ENCODE peak calls at places on chromosomes 2 and 18, in four cellular contexts. G, H, R and S are unnamed samples.

GRCh38 chr2:10861765-10862164 is 49.2 kb upstream of the PDIA6 start:
- DNase-seq in G (no peak), H (no peak), R (no peak), S (no peak)

GRCh38 chr2:208792766-208793165 is 386.2 kb downstream of the PTH2R start:
- DNase-seq in G (no peak), H (no peak), R (no peak), S (no peak)

GRCh38 chr2:55093381-55093780 is 43.1 kb upstream of the RTN4 start:
- DNase-seq in G (no peak), H (peak), R (no peak), S (no peak)

GRCh38 chr2:16007167-16007934 is 67.0 kb downstream of the MYCN start:
- DNase-seq in G (no peak), H (no peak), R (no peak), S (no peak)

GRCh38 chr18:60163622-60164021 is 209.0 kb downstream of the MC4R start:
- DNase-seq in G (no peak), H (no peak), R (no peak), S (no peak)

GRCh38 chr2:188798159-188798558 is 176.0 kb upstream of the COL3A1 start:
- DNase-seq in G (no peak), H (peak), R (no peak), S (no peak)

GRCh38 chr2:9797086-9797485 is 46.2 kb upstream of the TAF1B start:
- DNase-seq in G (no peak), H (no peak), R (no peak), S (no peak)

GRCh38 chr18:21448301-21448700 is 152.2 kb downstream of the ESCO1 start:
- DNase-seq in G (no peak), H (no peak), R (no peak), S (no peak)

GRCh38 chr2:204074434-204074833 is 137.9 kb downstream of the ICOS start:
- DNase-seq in G (no peak), H (no peak), R (no peak), S (no peak)

GRCh38 chr2:65198737-65199136 is 28.9 kb upstream of the ACTR2 start:
- DNase-seq in G (no peak), H (peak), R (peak), S (no peak)

GRCh38 chr2:72745679-72746368 is 80.0 kb downstream of the EXOC6B start:
- DNase-seq in G (peak), H (peak), R (no peak), S (no peak)

GRCh38 chr2:172564376-172564775 is 8.5 kb downstream of the PDK1 start:
- DNase-seq in G (no peak), H (no peak), R (no peak), S (no peak)

GRCh38 chr2:127158614-127159290 is 51.8 kb upstream of the BIN1 start:
- DNase-seq in G (no peak), H (no peak), R (no peak), S (no peak)

GRCh38 chr2:144381716-144382115 is 138.2 kb downstream of the ZEB2 start:
- DNase-seq in G (no peak), H (no peak), R (no peak), S (no peak)

GRCh38 chr18:44897445-44898215 is 216.9 kb downstream of the SETBP1 start:
- DNase-seq in G (no peak), H (no peak), R (no peak), S (no peak)

GRCh38 chr2:44974064-44974715 is 32.7 kb downstream of the SIX3 start:
- DNase-seq in G (peak), H (peak), R (peak), S (peak)

DNA sequence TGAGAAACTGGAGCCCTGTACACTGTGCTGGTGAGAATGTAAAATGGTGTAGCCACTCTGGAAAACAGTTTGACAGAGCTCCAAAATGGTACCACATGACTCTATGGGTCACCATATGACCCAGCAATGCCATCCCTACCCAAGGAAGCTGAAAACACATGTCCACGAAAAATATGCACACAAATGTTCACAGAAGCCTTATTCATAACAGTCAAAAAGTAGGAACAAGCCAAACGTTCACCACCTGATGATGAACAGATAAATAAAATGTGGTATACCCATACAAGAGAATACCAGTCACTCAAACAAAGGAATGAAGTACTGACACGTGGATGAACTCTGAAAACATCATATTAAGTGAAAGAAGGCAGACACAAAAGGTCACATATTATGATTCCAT is 4.6 kb downstream of the AFG3L2 start:
- DNase-seq in G (no peak), H (no peak), R (no peak), S (no peak)
- H3K27ac ChIP-seq in G (no peak), H (no peak), R (no peak), S (no peak)

GRCh38 chr2:26172189-26172865 is 561 bp upstream of the GAREM2 start:
- DNase-seq in G (peak), H (no peak), R (no peak), S (no peak)
- H3K4me3 ChIP-seq in G (peak), H (no peak), R (no peak), S (peak)

GRCh38 chr2:215692387-215693079 is 256.7 kb upstream of the FN1 start:
- DNase-seq in G (no peak), H (peak), R (no peak), S (no peak)
- H3K27ac ChIP-seq in G (no peak), H (peak), R (no peak), S (no peak)

GRCh38 chr2:241802806-241803318 is 6.1 kb upstream of the NEU4 start:
- DNase-seq in G (no peak), H (no peak), R (no peak), S (no peak)
- H3K4me3 ChIP-seq in G (no peak), H (no peak), R (no peak), S (no peak)

GRCh38 chr2:84957771-84958134 is 13.2 kb upstream of the KCMF1 start:
- DNase-seq in G (no peak), H (no peak), R (no peak), S (no peak)

GRCh38 chr2:84958135-84959044 is 12.6 kb upstream of the KCMF1 start:
- DNase-seq in G (peak), H (peak), R (peak), S (no peak)

GRCh38 chr2:84959494-84960156 is 11.3 kb upstream of the KCMF1 start:
- DNase-seq in G (no peak), H (peak), R (no peak), S (no peak)

GRCh38 chr2:84959045-84959493 is 11.9 kb upstream of the KCMF1 start:
- DNase-seq in G (no peak), H (peak), R (no peak), S (no peak)

GRCh38 chr2:84960157-84960506 is 10.8 kb upstream of the KCMF1 start:
- DNase-seq in G (no peak), H (no peak), R (no peak), S (no peak)
- H3K27ac ChIP-seq in G (peak), H (peak), R (no peak), S (no peak)